ENCODE peak calls at places on chromosomes 16 and 17, in four cellular contexts. N is germinal center, B is NCI-H510A treated with DMSO at 0.1 percent for 48 hours, C is NCI-H146. L is an unnamed sample.

GRCh38 chr16:49788505-49788904 is 67.4 kb downstream of the ZNF423 start:
- DNase-seq in N (no peak), B (no peak), C (no peak), L (no peak)

GRCh38 chr17:74442670-74443515 is 11.0 kb downstream of the GPRC5C start:
- DNase-seq in N (peak; percentile 54), B (peak; percentile 78), C (peak; percentile 26), L (no peak)

GRCh38 chr16:85330694-85331188 is 218.5 kb upstream of the CIBAR2 start:
- DNase-seq in N (peak; percentile 59), B (peak; percentile 58), C (peak; percentile 22), L (peak; percentile 98)

GRCh38 chr17:50872710-50873424 is 6.7 kb upstream of the TOB1 start:
- DNase-seq in N (no peak), B (no peak), C (no peak), L (no peak)

GRCh38 chr17:79942591-79943353 is 92.9 kb downstream of the TBC1D16 start:
- DNase-seq in N (no peak), B (no peak), C (no peak), L (no peak)

GRCh38 chr17:44967026-44967906 is 837 bp downstream of the C1QL1 start:
- DNase-seq in N (no peak), B (no peak), C (no peak), L (no peak)

GRCh38 chr17:30378191-30378796 is 433 bp upstream of the CPD start:
- DNase-seq in N (peak; percentile 33), B (no peak), C (peak; percentile 42), L (peak; percentile 45)

GRCh38 chr17:28385037-28385797 is 13.7 kb downstream of the SARM1 start:
- DNase-seq in N (no peak), B (no peak), C (peak; percentile 72), L (no peak)

GRCh38 chr16:87702325-87702811 is 63.4 kb downstream of the KLHDC4 start:
- DNase-seq in N (peak; percentile 84), B (no peak), C (no peak), L (peak; percentile 58)

GRCh38 chr17:17060001-17060929 is 18.0 kb downstream of the MPRIP start:
- DNase-seq in N (no peak), B (no peak), C (no peak), L (no peak)

GRCh38 chr17:60073063-60073462 is 5.7 kb downstream of the HEATR6 start:
- DNase-seq in N (no peak), B (no peak), C (no peak), L (no peak)

GRCh38 chr17:44374306-44375195 is 10.9 kb upstream of the FAM171A2 start:
- DNase-seq in N (no peak), B (no peak), C (peak; percentile 75), L (peak; percentile 90)

GRCh38 chr16:88591577-88592021 is 21.4 kb downstream of the ZC3H18 start:
- DNase-seq in N (no peak), B (no peak), C (no peak), L (no peak)

GRCh38 chr17:57899822-57900221 is 50.0 kb upstream of the MRPS23 start:
- DNase-seq in N (no peak), B (no peak), C (no peak), L (no peak)

GRCh38 chr17:15934866-15935265 is 10.1 kb upstream of the ADORA2B start:
- DNase-seq in N (no peak), B (no peak), C (no peak), L (no peak)

GRCh38 chr17:3964203-3965122 is at the start of gene ATP2A3:
- DNase-seq in N (peak; percentile 83), B (peak; percentile 81), C (peak; percentile 71), L (peak; percentile 39)

GRCh38 chr17:36602030-36602737 is 801 bp downstream of the MRM1 start:
- DNase-seq in N (no peak), B (no peak), C (peak; percentile 55), L (peak; percentile 41)

GRCh38 chr17:4488989-4489595 is 9.6 kb upstream of the SPNS2 start:
- DNase-seq in N (no peak), B (no peak), C (no peak), L (no peak)

GRCh38 chr17:82083533-82084359 is 14.3 kb downstream of the FASN start:
- DNase-seq in N (no peak), B (no peak), C (no peak), L (no peak)

GRCh38 chr17:83067718-83068261 is 11.6 kb upstream of the METRNL start:
- DNase-seq in N (no peak), B (no peak), C (no peak), L (no peak)

GRCh38 chr17:35252646-35253045 is 9.8 kb downstream of the SLFN5 start:
- DNase-seq in N (no peak), B (no peak), C (no peak), L (no peak)

GRCh38 chr16:2468725-2469398 is 2.2 kb upstream of the NTN3 start:
- DNase-seq in N (peak; percentile 92), B (peak; percentile 63), C (peak; percentile 96), L (no peak)

GRCh38 chr16:66703359-66704215 is 7.0 kb upstream of the CMTM4 start:
- DNase-seq in N (no peak), B (no peak), C (no peak), L (peak; percentile 40)